ENCODE peak calls at places on chromosomes 13 and 19, in eight cellular contexts. E is PC-9; T is SW480; I is activated CD4-positive, alpha-beta T cell treated with anti-CD3 and anti-CD28 coated beads for 36 hours; F is NCI-H345; B is AG08395; W is iPS DF 6.9; R is effector CD8-positive, alpha-beta T cell. G is an unnamed sample.

GRCh38 chr13:24272452-24273161 is 36.8 kb upstream of the C1QTNF9 start:
- DNase-seq in E (no peak), T (no peak), I (peak), F (no peak), B (no peak), W (no peak), R (no peak), G (no peak)

GRCh38 chr13:109209526-109209925 is 576.9 kb downstream of the IRS2 start:
- DNase-seq in E (no peak), T (peak), I (no peak), F (no peak), B (no peak), W (no peak), R (no peak), G (no peak)

GRCh38 chr13:113648218-113648615 is 9.8 kb downstream of the ATP4B start:
- DNase-seq in E (no peak), T (no peak), I (peak), F (peak), B (no peak), W (no peak), R (no peak), G (no peak)

GRCh38 chr13:112255550-112256120 is 120.5 kb upstream of the SPACA7 start:
- DNase-seq in E (no peak), T (no peak), I (no peak), F (no peak), B (no peak), W (no peak), R (no peak), G (no peak)

GRCh38 chr19:5090780-5091575 is 122.1 kb downstream of the KDM4B start:
- DNase-seq in E (no peak), T (peak), I (no peak), F (peak), B (peak), W (no peak), R (no peak), G (no peak)

GRCh38 chr19:33675501-33676124 is 53.9 kb downstream of the CHST8 start:
- DNase-seq in E (no peak), T (no peak), I (no peak), F (no peak), B (no peak), W (no peak), R (no peak), G (no peak)

GRCh38 chr19:31128291-31128690 is 220.9 kb downstream of the TSHZ3 start:
- DNase-seq in E (no peak), T (no peak), I (no peak), F (no peak), B (no peak), W (no peak), R (no peak), G (no peak)

GRCh38 chr13:94550030-94550738 is 45.8 kb downstream of the TGDS start:
- DNase-seq in E (peak), T (peak), I (no peak), F (no peak), B (peak), W (peak), R (no peak), G (no peak)

GRCh38 chr19:51693819-51694218 is 689 bp downstream of the SPACA6 start:
- DNase-seq in E (no peak), T (no peak), I (no peak), F (no peak), B (no peak), W (no peak), R (no peak), G (no peak)

GRCh38 chr19:674282-675151 is 1.7 kb upstream of the FSTL3 start:
- DNase-seq in E (no peak), T (no peak), I (no peak), F (no peak), B (no peak), W (no peak), R (no peak), G (no peak)

GRCh38 chr19:1076046-1076386 is 9.0 kb downstream of the ARHGAP45 start:
- DNase-seq in E (no peak), T (no peak), I (no peak), F (no peak), B (no peak), W (no peak), R (no peak), G (no peak)

GRCh38 chr13:29402168-29402621 is 193.3 kb downstream of the SLC7A1 start:
- DNase-seq in E (no peak), T (peak), I (no peak), F (no peak), B (no peak), W (no peak), R (no peak), G (no peak)

G was measured in Karpas-422.